ENCODE peak calls at places on chromosomes 4 and X, in four cellular contexts. D, E, J and H are unnamed samples.
A peak's percentile ranks its signal among the peaks of the same experiment; 100 is the strongest.

GRCh38 chr4:114277690-114278089 is 298.2 kb upstream of the ARSJ start:
- DNase-seq in D (no peak), E (no peak), J (no peak), H (no peak)

GRCh38 chr4:80077639-80078038 is 4.6 kb upstream of the ANTXR2 start:
- DNase-seq in D (peak; percentile 50), E (no peak), J (no peak), H (no peak)

GRCh38 chr4:102328045-102328444 is 17.2 kb downstream of the SLC39A8 start:
- DNase-seq in D (no peak), E (no peak), J (no peak), H (no peak)

GRCh38 chrX:32530802-32531403 is 680.4 kb downstream of the DMD start:
- DNase-seq in D (peak; percentile 50), E (no peak), J (no peak), H (no peak)

GRCh38 chr4:18022572-18023039 is 1.1 kb upstream of the LCORL start:
- DNase-seq in D (no peak), E (no peak), J (no peak), H (no peak)

GRCh38 chr4:27357283-27357682 is 496.6 kb downstream of the STIM2 start:
- DNase-seq in D (no peak), E (no peak), J (no peak), H (no peak)

GRCh38 chrX:18885317-18886004 is 98.5 kb downstream of the PHKA2 start:
- DNase-seq in D (peak; percentile 31), E (no peak), J (no peak), H (no peak)

GRCh38 chr4:46648088-46648744 is 258.3 kb upstream of the GABRA2 start:
- DNase-seq in D (no peak), E (peak; percentile 1), J (no peak), H (no peak)

GRCh38 chrX:100649550-100650356 is 5.8 kb downstream of the SRPX2 start:
- DNase-seq in D (peak; percentile 93), E (no peak), J (peak; percentile 87), H (no peak)

DNA sequence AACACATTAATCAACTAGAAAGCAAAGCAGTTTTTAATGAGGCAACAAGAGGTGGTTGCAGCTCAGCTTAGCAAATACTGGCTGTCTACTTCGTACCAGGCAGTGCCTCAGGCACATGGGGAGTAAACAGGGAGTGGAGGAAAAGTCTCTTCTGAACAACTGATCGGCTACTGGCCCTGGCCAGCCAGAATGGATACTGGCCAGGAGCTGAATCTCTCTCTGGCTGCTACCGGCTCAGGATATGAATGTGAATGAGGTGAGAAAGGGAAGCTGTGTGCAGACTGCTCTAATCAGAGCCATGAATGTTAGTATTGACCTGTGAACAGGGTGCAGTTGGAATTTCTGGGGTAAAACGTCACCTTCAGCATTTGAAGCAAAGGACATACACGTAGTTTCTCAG is 77.3 kb downstream of the STK32B start:
- DNase-seq in D (no peak), E (no peak), J (no peak), H (no peak)
- TF ChIP-seq POLR2AphosphoS5 in D (no peak), E (no peak), J (no peak), H (no peak)

GRCh38 chr4:2536193-2537010 is at the start of gene FAM193A:
- DNase-seq in D (peak; percentile 100), E (peak; percentile 89), J (peak; percentile 99), H (peak; percentile 99)

GRCh38 chr4:2535386-2536192 is 858 bp upstream of the FAM193A start:
- DNase-seq in D (no peak), E (no peak), J (peak; percentile 88), H (no peak)

GRCh38 chr4:2534904-2535385 is 1.5 kb upstream of the FAM193A start:
- DNase-seq in D (no peak), E (no peak), J (no peak), H (no peak)

GRCh38 chr4:2537011-2537830 is 774 bp downstream of the FAM193A start:
- DNase-seq in D (peak; percentile 59), E (no peak), J (peak; percentile 77), H (peak; percentile 54)
- TF ChIP-seq POLR2AphosphoS5 in D (no peak), E (no peak), J (no peak), H (no peak)

GRCh38 chrX:107713205-107714195 is 62.1 kb downstream of the TSC22D3 start:
- DNase-seq in D (no peak), E (no peak), J (peak; percentile 61), H (no peak)
- TF ChIP-seq POLR2AphosphoS5 in D (no peak), E (no peak), J (no peak), H (no peak)

GRCh38 chr4:88159137-88159725 is 792 bp upstream of the ABCG2 start:
- DNase-seq in D (peak; percentile 53), E (peak; percentile 8), J (no peak), H (no peak)
- TF ChIP-seq POLR2AphosphoS5 in D (no peak), E (no peak), J (no peak), H (no peak)

GRCh38 chrX:47571215-47571614 is 10.2 kb downstream of the ARAF start:
- DNase-seq in D (no peak), E (no peak), J (no peak), H (no peak)

GRCh38 chrX:47573334-47574095 is 8.7 kb upstream of the TIMP1 start:
- DNase-seq in D (no peak), E (no peak), J (peak; percentile 58), H (no peak)

GRCh38 chrX:47571896-47572295 is 10.3 kb upstream of the TIMP1 start:
- DNase-seq in D (no peak), E (no peak), J (no peak), H (no peak)

GRCh38 chrX:47574096-47574553 is 8.1 kb upstream of the TIMP1 start:
- DNase-seq in D (no peak), E (no peak), J (peak; percentile 61), H (no peak)

GRCh38 chrX:47572773-47573333 is 9.4 kb upstream of the TIMP1 start:
- DNase-seq in D (no peak), E (no peak), J (no peak), H (no peak)
- TF ChIP-seq POLR2AphosphoS5 in D (no peak), E (no peak), J (no peak), H (no peak)